ENCODE peak calls at places on chromosome 17, in five cellular contexts. V is A673, U is astrocyte of the spinal cord, K is heart right ventricle, L is OCI-LY7. E is an unnamed sample.

GRCh38 chr17:5838661-5839300 is 231.4 kb upstream of the WSCD1 start:
- DNase-seq in V (no peak), U (no peak), K (no peak), L (peak; percentile 7), E (no peak)

GRCh38 chr17:64245218-64246145 is 17.6 kb downstream of the TEX2 start:
- DNase-seq in V (no peak), U (peak; percentile 19), K (no peak), L (no peak), E (no peak)

GRCh38 chr17:49984283-49984682 is 10.7 kb downstream of the DLX3 start:
- DNase-seq in V (no peak), U (no peak), K (no peak), L (no peak), E (no peak)

GRCh38 chr17:57466042-57466471 is 209.7 kb downstream of the MSI2 start:
- DNase-seq in V (no peak), U (no peak), K (no peak), L (no peak), E (no peak)

GRCh38 chr17:59431606-59432005 is 100.2 kb downstream of the YPEL2 start:
- DNase-seq in V (no peak), U (no peak), K (no peak), L (no peak), E (peak; percentile 26)

GRCh38 chr17:81832608-81833159 is 407 bp downstream of the MCRIP1 start:
- DNase-seq in V (peak; percentile 41), U (peak; percentile 29), K (no peak), L (peak; percentile 55), E (peak; percentile 33)

GRCh38 chr17:48441231-48441711 is 11.3 kb upstream of the SKAP1 start:
- DNase-seq in V (peak; percentile 96), U (no peak), K (no peak), L (peak; percentile 95), E (peak; percentile 88)

GRCh38 chr17:16068323-16068722 is 68.7 kb downstream of the TTC19 start:
- DNase-seq in V (no peak), U (no peak), K (no peak), L (no peak), E (no peak)

GRCh38 chr17:5203178-5203907 is 11.7 kb upstream of the ZNF594 start:
- DNase-seq in V (no peak), U (no peak), K (no peak), L (no peak), E (no peak)

GRCh38 chr17:8337802-8338744 is 1.6 kb upstream of the ODF4 start:
- DNase-seq in V (peak; percentile 18), U (no peak), K (no peak), L (no peak), E (peak; percentile 37)

GRCh38 chr17:82871056-82871775 is 31.4 kb upstream of the ZNF750 start:
- DNase-seq in V (no peak), U (no peak), K (no peak), L (peak; percentile 99), E (peak; percentile 91)

GRCh38 chr17:65020284-65020683 is 36.3 kb downstream of the GNA13 start:
- DNase-seq in V (peak; percentile 81), U (peak; percentile 45), K (no peak), L (no peak), E (no peak)

GRCh38 chr17:41894791-41895331 is 23.9 kb downstream of the ACLY start:
- DNase-seq in V (peak; percentile 5), U (peak; percentile 88), K (no peak), L (no peak), E (no peak)

GRCh38 chr17:32625971-32626370 is 139.2 kb downstream of the CDK5R1 start:
- DNase-seq in V (no peak), U (no peak), K (no peak), L (no peak), E (no peak)

GRCh38 chr17:50026046-50026675 is 29.7 kb upstream of the ITGA3 start:
- DNase-seq in V (no peak), U (no peak), K (no peak), L (no peak), E (no peak)

GRCh38 chr17:10477701-10478100 is 8.3 kb upstream of the MYH4 start:
- DNase-seq in V (no peak), U (no peak), K (no peak), L (no peak), E (no peak)

GRCh38 chr17:76969598-76970172 is 101.5 kb downstream of the MGAT5B start:
- DNase-seq in V (peak; percentile 45), U (no peak), K (no peak), L (peak; percentile 64), E (no peak)

GRCh38 chr17:32143525-32143865 is 1.2 kb downstream of the RHOT1 start:
- DNase-seq in V (no peak), U (no peak), K (no peak), L (no peak), E (no peak)

GRCh38 chr17:82655038-82655479 is 6.8 kb upstream of the WDR45B start:
- DNase-seq in V (no peak), U (no peak), K (no peak), L (no peak), E (no peak)

GRCh38 chr17:35740997-35741931 is 9.8 kb downstream of the RASL10B start:
- DNase-seq in V (no peak), U (no peak), K (no peak), L (no peak), E (no peak)

GRCh38 chr17:17028059-17028877 is 14.0 kb upstream of the MPRIP start:
- DNase-seq in V (no peak), U (peak; percentile 78), K (peak; percentile 59), L (no peak), E (no peak)

GRCh38 chr17:72631568-72631967 is 460.9 kb downstream of the SLC39A11 start:
- DNase-seq in V (no peak), U (no peak), K (no peak), L (no peak), E (no peak)

GRCh38 chr17:48893646-48894508 is 1.3 kb downstream of the ATP5MC1 start:
- DNase-seq in V (no peak), U (no peak), K (no peak), L (no peak), E (no peak)

GRCh38 chr17:57465551-57465950 is 209.2 kb downstream of the MSI2 start:
- DNase-seq in V (no peak), U (peak; percentile 44), K (no peak), L (no peak), E (no peak)

GRCh38 chr17:63700528-63701441 is 860 bp upstream of the LIMD2 start:
- DNase-seq in V (peak; percentile 75), U (peak; percentile 52), K (peak; percentile 75), L (peak; percentile 82), E (peak; percentile 83)

GRCh38 chr17:66578781-66579489 is 256.0 kb upstream of the CACNG5 start:
- DNase-seq in V (peak; percentile 53), U (no peak), K (no peak), L (no peak), E (peak; percentile 5)

GRCh38 chr17:59521465-59522126 is 43.8 kb upstream of the DHX40 start:
- DNase-seq in V (peak; percentile 78), U (peak; percentile 54), K (peak; percentile 23), L (peak; percentile 60), E (peak; percentile 58)

GRCh38 chr17:45410144-45411091 is 22.3 kb downstream of the ARHGAP27 start:
- DNase-seq in V (no peak), U (no peak), K (no peak), L (peak; percentile 84), E (peak; percentile 81)

GRCh38 chr17:28907709-28908475 is 5.0 kb upstream of the DHRS13 start:
- DNase-seq in V (no peak), U (no peak), K (no peak), L (no peak), E (no peak)

GRCh38 chr17:14575349-14575966 is 274.6 kb downstream of the HS3ST3B1 start:
- DNase-seq in V (no peak), U (peak; percentile 11), K (no peak), L (no peak), E (no peak)

GRCh38 chr17:76672892-76673291 is 29.3 kb upstream of the ST6GALNAC1 start:
- DNase-seq in V (no peak), U (no peak), K (no peak), L (no peak), E (no peak)

GRCh38 chr17:38598536-38598935 is 7.2 kb downstream of the SRCIN1 start:
- DNase-seq in V (peak; percentile 78), U (peak; percentile 55), K (no peak), L (peak; percentile 88), E (peak; percentile 83)

GRCh38 chr17:18191967-18192366 is 8.3 kb downstream of the ALKBH5 start:
- DNase-seq in V (no peak), U (no peak), K (no peak), L (no peak), E (no peak)
- TF ChIP-seq CTCF in V (peak; percentile 28), U (peak; percentile 41), K (peak; percentile 31), L (peak; percentile 60), E (peak; percentile 30)

GRCh38 chr17:3003401-3004149 is 59.8 kb downstream of the OR1D5 start:
- DNase-seq in V (no peak), U (no peak), K (peak; percentile 43), L (peak; percentile 93), E (peak; percentile 73)
- H3K4me3 ChIP-seq in V (no peak overlapping the region), U (no peak overlapping the region), K (no peak overlapping the region), L (peak overlapping the region; percentile 60), E (peak overlapping the region; percentile 18)

GRCh38 chr17:55305321-55306087 is 40.7 kb downstream of the HLF start:
- DNase-seq in V (no peak), U (no peak), K (no peak), L (no peak), E (no peak)

GRCh38 chr17:55302407-55302787 is 37.6 kb downstream of the HLF start:
- DNase-seq in V (no peak), U (no peak), K (no peak), L (no peak), E (no peak)

GRCh38 chr17:55304171-55304859 is 39.6 kb downstream of the HLF start:
- DNase-seq in V (no peak), U (no peak), K (no peak), L (no peak), E (no peak)

GRCh38 chr17:55303008-55303493 is 38.3 kb downstream of the HLF start:
- DNase-seq in V (no peak), U (no peak), K (no peak), L (no peak), E (no peak)

GRCh38 chr17:55303701-55304145 is 39.0 kb downstream of the HLF start:
- DNase-seq in V (no peak), U (no peak), K (no peak), L (no peak), E (peak; percentile 16)
- TF ChIP-seq CTCF in V (no peak), U (no peak), K (no peak), L (no peak), E (no peak)

GRCh38 chr17:78337244-78338109 is 22.4 kb downstream of the SOCS3 start:
- DNase-seq in V (no peak), U (peak; percentile 65), K (no peak), L (peak; percentile 66), E (peak; percentile 83)
- H3K4me3 ChIP-seq in V (no peak overlapping the region), U (no peak overlapping the region), K (no peak overlapping the region), L (peak overlapping the region; percentile 31), E (no peak overlapping the region)

GRCh38 chr17:75289832-75290337 is 652 bp upstream of the SLC25A19 start:
- DNase-seq in V (peak; percentile 74), U (peak; percentile 68), K (peak; percentile 39), L (peak; percentile 91), E (peak; percentile 90)
- TF ChIP-seq CTCF in V (peak; percentile 24), U (no peak), K (peak; percentile 32), L (peak; percentile 75), E (peak; percentile 52)